ENCODE peak calls at places on chromosomes 5 and 9, in ten cellular contexts. T is upper lobe of left lung, I is fibroblast of the aortic adventitia, O is psoas muscle, N is fibroblast of lung, E is A549, D is Caco-2, J is right lobe of liver, G is dorsolateral prefrontal cortex, S is astrocyte of the spinal cord. Y is an unnamed sample.

GRCh38 chr9:110351009-110351467 is 13.4 kb upstream of the TXNDC8 start:
- DNase-seq in T (no peak), I (peak; percentile 90), O (no peak), N (peak; percentile 91), E (peak; percentile 16), D (no peak), J (no peak), G (no peak), S (peak; percentile 85), Y (peak; percentile 89)

GRCh38 chr5:64666058-64666457 is 24.2 kb upstream of the SHISAL2B start:
- DNase-seq in T (no peak), I (peak; percentile 78), O (no peak), N (peak; percentile 62), E (no peak), D (no peak), J (no peak), G (no peak), S (peak; percentile 3), Y (no peak)

GRCh38 chr5:150412319-150413175 is at the start of gene CD74:
- DNase-seq in T (peak; percentile 99), I (peak; percentile 44), O (peak; percentile 75), N (peak; percentile 27), E (no peak), D (peak; percentile 86), J (peak; percentile 82), G (peak; percentile 76), S (peak; percentile 33), Y (peak; percentile 60)

GRCh38 chr9:82912639-82913038 is 150.3 kb downstream of the RASEF start:
- DNase-seq in T (no peak), I (no peak), O (no peak), N (no peak), E (no peak), D (no peak), J (no peak), G (no peak), S (no peak), Y (no peak)

GRCh38 chr5:158935215-158935614 is 164.5 kb downstream of the EBF1 start:
- DNase-seq in T (no peak), I (no peak), O (no peak), N (no peak), E (no peak), D (no peak), J (no peak), G (no peak), S (no peak), Y (no peak)

GRCh38 chr9:88196456-88196855 is 58.2 kb upstream of the SPATA31C2 start:
- DNase-seq in T (no peak), I (no peak), O (no peak), N (no peak), E (no peak), D (peak; percentile 58), J (no peak), G (no peak), S (no peak), Y (no peak)

GRCh38 chr5:171623551-171624097 is 162.0 kb upstream of the SMIM23 start:
- DNase-seq in T (no peak), I (no peak), O (no peak), N (no peak), E (no peak), D (no peak), J (no peak), G (no peak), S (no peak), Y (peak; percentile 35)

GRCh38 chr9:129225815-129226214 is 47.8 kb upstream of the IER5L start:
- DNase-seq in T (peak; percentile 42), I (peak; percentile 97), O (peak; percentile 76), N (peak; percentile 95), E (peak; percentile 49), D (peak; percentile 82), J (peak; percentile 54), G (peak; percentile 63), S (peak; percentile 79), Y (peak; percentile 93)

GRCh38 chr9:34989946-34990635 is 546 bp downstream of the DNAJB5 start:
- DNase-seq in T (peak; percentile 61), I (no peak), O (peak; percentile 86), N (peak; percentile 74), E (no peak), D (peak; percentile 63), J (peak; percentile 69), G (peak; percentile 67), S (peak; percentile 65), Y (peak; percentile 72)

GRCh38 chr9:36796671-36797419 is 224.2 kb downstream of the MELK start:
- DNase-seq in T (no peak), I (no peak), O (no peak), N (no peak), E (no peak), D (no peak), J (no peak), G (no peak), S (no peak), Y (peak; percentile 65)

GRCh38 chr5:66805514-66806430 is 209.6 kb downstream of the MAST4 start:
- DNase-seq in T (no peak), I (no peak), O (no peak), N (no peak), E (no peak), D (no peak), J (no peak), G (no peak), S (no peak), Y (no peak)

GRCh38 chr9:93958121-93958874 is 3.1 kb upstream of the BARX1 start:
- DNase-seq in T (no peak), I (no peak), O (no peak), N (no peak), E (no peak), D (no peak), J (no peak), G (no peak), S (no peak), Y (peak; percentile 96)

GRCh38 chr5:43042176-43042625 is 2.1 kb upstream of the ANXA2R start:
- DNase-seq in T (peak; percentile 79), I (peak; percentile 70), O (peak; percentile 90), N (peak; percentile 79), E (peak; percentile 35), D (peak; percentile 74), J (peak; percentile 77), G (peak; percentile 58), S (peak; percentile 81), Y (peak; percentile 68)

GRCh38 chr9:3507395-3508077 is 18.3 kb downstream of the RFX3 start:
- DNase-seq in T (no peak), I (no peak), O (no peak), N (no peak), E (no peak), D (no peak), J (no peak), G (no peak), S (no peak), Y (no peak)

GRCh38 chr5:145681686-145682085 is 153.5 kb downstream of the PRELID2 start:
- DNase-seq in T (peak; percentile 65), I (peak; percentile 82), O (no peak), N (peak; percentile 62), E (peak; percentile 71), D (peak; percentile 75), J (no peak), G (no peak), S (peak; percentile 72), Y (peak; percentile 69)

GRCh38 chr5:120394259-120394658 is 69.8 kb upstream of the PRR16 start:
- DNase-seq in T (no peak), I (no peak), O (no peak), N (no peak), E (no peak), D (no peak), J (no peak), G (no peak), S (no peak), Y (no peak)
- TF ChIP-seq CTCF in T (no peak), I (no peak), O (no peak), N (no peak), E (no peak), D (peak; percentile 15), J (peak; percentile 5), G (no peak), S (peak; percentile 8), Y (peak; percentile 14)

GRCh38 chr5:120532835-120533234 is 68.7 kb downstream of the PRR16 start:
- DNase-seq in T (no peak), I (no peak), O (no peak), N (no peak), E (peak; percentile 1), D (no peak), J (no peak), G (no peak), S (no peak), Y (no peak)
- TF ChIP-seq CTCF in T (no peak), I (peak; percentile 27), O (no peak), N (no peak), E (no peak), D (no peak), J (no peak), G (no peak), S (peak; percentile 45), Y (peak; percentile 40)

GRCh38 chr9:78239506-78239905 is 3.6 kb downstream of the CEP78 start:
- DNase-seq in T (peak; percentile 28), I (no peak), O (no peak), N (no peak), E (peak; percentile 25), D (no peak), J (peak; percentile 49), G (peak; percentile 58), S (no peak), Y (no peak)
- TF ChIP-seq CTCF in T (no peak), I (peak; percentile 12), O (no peak), N (no peak), E (peak; percentile 11), D (no peak), J (peak; percentile 52), G (peak; percentile 19), S (peak; percentile 28), Y (peak; percentile 19)

DNA sequence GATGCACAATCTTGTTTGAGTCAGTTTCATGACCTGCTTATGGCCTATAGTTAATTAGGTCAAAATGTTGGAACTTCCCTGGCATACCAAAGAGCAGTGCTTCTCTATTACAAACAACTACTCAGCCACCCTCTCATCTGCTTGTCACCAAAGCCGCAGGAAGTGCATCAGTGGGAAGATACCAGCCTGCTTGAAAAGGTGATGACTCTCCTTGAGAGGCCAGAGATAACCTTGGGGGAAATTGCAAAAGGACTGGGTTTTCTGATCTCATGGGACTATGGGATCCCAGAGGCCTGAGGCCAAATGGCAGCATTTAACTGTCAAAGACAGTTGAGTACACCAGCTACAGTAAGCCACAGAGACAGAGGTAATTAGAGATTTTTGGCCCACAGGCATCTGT is 69.9 kb downstream of the C9orf57 start:
- DNase-seq in T (no peak), I (no peak), O (no peak), N (no peak), E (no peak), D (no peak), J (no peak), G (no peak), S (no peak), Y (peak; percentile 47)
- TF ChIP-seq CTCF in T (no peak), I (no peak), O (no peak), N (no peak), E (no peak), D (no peak), J (no peak), G (no peak), S (no peak), Y (no peak)